ENCODE peak calls at places on chromosomes 5 and 9, in ten cellular contexts. M is NCI-H2029, K is Right ventricle myocardium inferior, C is NCI-H1930, F is LoVo, X is NCI-H1105 treated with DMSO at 0.1 percent for 48 hours, S is GOT3, B is cardiac muscle cell, E is body of pancreas, P is H9. O is an unnamed sample.

GRCh38 chr9:35727676-35728040 is 4.3 kb downstream of the TLN1 start:
- DNase-seq in P (no peak), E (no peak), K (no peak), F (no peak), X (no peak), S (no peak), B (peak), M (no peak), C (no peak), O (no peak)

GRCh38 chr9:76510041-76510440 is 51.1 kb downstream of the GCNT1 start:
- DNase-seq in X (no peak), P (no peak), M (no peak), E (no peak), K (no peak), C (no peak), F (no peak), B (no peak), S (no peak), O (no peak)

GRCh38 chr9:112032733-112033132 is 136.1 kb downstream of the UGCG start:
- DNase-seq in F (no peak), M (no peak), S (no peak), K (no peak), X (no peak), B (peak), C (no peak), E (no peak), P (no peak), O (no peak)

GRCh38 chr5:134113908-134114875 is at the start of gene TCF7:
- DNase-seq in X (peak), K (peak), F (peak), P (peak), M (peak), S (peak), C (peak), B (peak), E (peak), O (peak)

GRCh38 chr5:1644810-1645571 is 121.2 kb upstream of the LPCAT1 start:
- DNase-seq in C (peak), S (peak), F (peak), K (peak), X (peak), M (peak), E (peak), B (peak), P (peak), O (peak)

GRCh38 chr5:33662721-33663435 is 222.1 kb downstream of the TARS1 start:
- DNase-seq in F (no peak), P (no peak), X (no peak), M (no peak), S (no peak), B (no peak), E (no peak), C (no peak), K (no peak), O (no peak)

GRCh38 chr9:16138961-16139441 is 586.2 kb downstream of the CCDC171 start:
- DNase-seq in F (no peak), X (no peak), E (peak), P (no peak), S (no peak), K (no peak), M (no peak), B (no peak), C (no peak), O (no peak)

GRCh38 chr9:469672-470040 is 255.0 kb downstream of the DOCK8 start:
- DNase-seq in E (peak), S (no peak), P (peak), K (no peak), C (no peak), B (no peak), X (peak), M (no peak), F (peak), O (no peak)

GRCh38 chr9:131216806-131217205 is 59.5 kb downstream of the FAM78A start:
- DNase-seq in K (no peak), P (no peak), S (no peak), B (no peak), F (no peak), M (no peak), X (no peak), C (no peak), E (no peak), O (no peak)

GRCh38 chr5:173228639-173229380 is 6.2 kb downstream of the NKX2-5 start:
- DNase-seq in X (no peak), C (no peak), F (no peak), M (no peak), B (peak), S (no peak), K (no peak), E (no peak), P (peak), O (peak)

GRCh38 chr5:36874465-36874864 is 2.1 kb upstream of the NIPBL start:
- DNase-seq in M (no peak), X (no peak), S (no peak), K (no peak), E (no peak), F (no peak), P (no peak), B (peak), C (peak), O (no peak)

GRCh38 chr9:101458955-101459631 is 23.5 kb upstream of the ALDOB start:
- DNase-seq in P (peak), F (peak), C (peak), M (peak), E (no peak), K (no peak), X (peak), S (no peak), B (peak), O (no peak)

GRCh38 chr5:57693488-57694305 is 211.1 kb upstream of the ACTBL2 start:
- DNase-seq in X (no peak), B (no peak), E (no peak), F (no peak), C (no peak), P (no peak), M (no peak), K (no peak), S (no peak), O (no peak)

GRCh38 chr5:154446183-154447073 is 631 bp downstream of the SAP30L start:
- DNase-seq in M (no peak), S (no peak), B (peak), C (no peak), K (peak), X (no peak), F (peak), P (peak), E (peak), O (peak)

GRCh38 chr9:127754099-127754760 is 19.1 kb upstream of the TOR2A start:
- DNase-seq in K (no peak), S (no peak), C (peak), E (no peak), M (no peak), P (peak), X (peak), B (peak), F (no peak), O (no peak)

GRCh38 chr9:33467526-33467925 is 6.2 kb downstream of the NOL6 start:
- DNase-seq in X (no peak), B (no peak), F (no peak), E (no peak), M (no peak), C (no peak), S (no peak), K (no peak), P (no peak), O (no peak)

GRCh38 chr5:4537489-4537888 is 602.6 kb upstream of the ADAMTS16 start:
- DNase-seq in K (no peak), C (no peak), M (no peak), E (no peak), S (no peak), B (no peak), P (no peak), X (no peak), F (no peak), O (no peak)

GRCh38 chr9:15453956-15454355 is 31.3 kb downstream of the SNAPC3 start:
- DNase-seq in X (no peak), C (no peak), M (no peak), S (no peak), F (no peak), K (no peak), P (no peak), E (no peak), B (no peak), O (no peak)

GRCh38 chr5:151014680-151015343 is 5.6 kb upstream of the GPX3 start:
- DNase-seq in C (no peak), M (no peak), E (no peak), S (no peak), P (no peak), F (no peak), X (no peak), K (no peak), B (no peak), O (no peak)

GRCh38 chr5:35761541-35761940 is 95.2 kb upstream of the IL7R start:
- DNase-seq in X (no peak), C (no peak), K (no peak), B (no peak), F (no peak), S (no peak), E (no peak), P (no peak), M (no peak), O (no peak)